ENCODE peak calls at places on chromosome 19, in eight cellular contexts. K is tibial nerve, G is Caco-2, E is iris pigment epithelial cell, A is HFFc6, T is neuronal stem cell, N is AG09309, F is progenitor cell of endocrine pancreas. D is an unnamed sample.
A peak's percentile ranks its signal among the peaks of the same experiment; 100 is the strongest.

GRCh38 chr19:35340431-35340830 is 7.3 kb upstream of the FFAR1 start:
- DNase-seq in K (no peak), N (no peak), A (no peak), F (no peak), E (no peak), T (no peak), G (no peak), D (no peak)

GRCh38 chr19:1526979-1527649 is 3.2 kb downstream of the PLK5 start:
- DNase-seq in A (no peak), E (no peak), K (no peak), F (no peak), T (no peak), G (no peak), N (no peak), D (no peak)

GRCh38 chr19:47492137-47492533 is 8.1 kb upstream of the KPTN start:
- DNase-seq in A (no peak), K (no peak), G (no peak), T (no peak), E (no peak), F (no peak), N (no peak), D (no peak)

GRCh38 chr19:35879770-35880317 is 11.5 kb downstream of the APLP1 start:
- DNase-seq in G (peak; percentile 95), T (peak; percentile 90), K (peak; percentile 88), E (peak; percentile 87), F (peak; percentile 84), A (peak; percentile 92), N (peak; percentile 53), D (peak; percentile 92)

GRCh38 chr19:44607049-44607448 is 6.3 kb upstream of the IGSF23 start:
- DNase-seq in F (no peak), T (no peak), K (no peak), E (peak; percentile 50), G (no peak), N (no peak), A (no peak), D (no peak)

GRCh38 chr19:33241530-33242101 is 16.0 kb upstream of the SLC7A10 start:
- DNase-seq in G (peak; percentile 60), F (no peak), E (no peak), T (no peak), A (no peak), K (no peak), N (no peak), D (peak; percentile 18)

GRCh38 chr19:13841339-13842293 is 35.3 kb upstream of the NANOS3 start:
- DNase-seq in F (no peak), G (no peak), N (no peak), A (peak; percentile 59), K (peak; percentile 42), T (no peak), E (no peak), D (peak; percentile 63)

GRCh38 chr19:18809149-18809978 is 18.3 kb upstream of the COMP start:
- DNase-seq in A (peak; percentile 76), E (peak; percentile 92), F (no peak), N (peak; percentile 82), G (no peak), T (no peak), K (peak; percentile 81), D (no peak)

GRCh38 chr19:1650627-1651009 is 1.8 kb downstream of the TCF3 start:
- DNase-seq in K (no peak), F (no peak), A (no peak), E (peak; percentile 28), T (peak; percentile 21), N (no peak), G (no peak), D (peak; percentile 50)

GRCh38 chr19:55549500-55550320 is 4.4 kb upstream of the SBK3 start:
- DNase-seq in N (peak; percentile 81), G (peak; percentile 80), F (no peak), E (peak; percentile 85), A (peak; percentile 90), T (peak; percentile 67), K (no peak), D (peak; percentile 80)

GRCh38 chr19:30669329-30670010 is 297.3 kb downstream of the ZNF536 start:
- DNase-seq in T (peak; percentile 73), F (peak; percentile 78), A (peak; percentile 18), E (peak; percentile 29), N (no peak), G (peak; percentile 67), K (peak; percentile 80), D (peak; percentile 67)

GRCh38 chr19:11781295-11782057 is 14.7 kb downstream of the ZNF441 start:
- DNase-seq in A (peak; percentile 15), E (no peak), F (no peak), T (no peak), K (no peak), N (no peak), G (no peak), D (no peak)

GRCh38 chr19:11736696-11737095 is 2.0 kb downstream of the ZNF823 start:
- DNase-seq in T (no peak), F (no peak), N (no peak), K (no peak), E (peak; percentile 27), A (peak; percentile 77), G (peak; percentile 3), D (no peak)

GRCh38 chr19:49883094-49883493 is 5.6 kb downstream of the TBC1D17 start:
- DNase-seq in F (no peak), K (no peak), E (no peak), T (no peak), G (no peak), A (no peak), N (no peak), D (no peak)

GRCh38 chr19:39423258-39424086 is 11.0 kb downstream of the PLEKHG2 start:
- DNase-seq in G (no peak), E (no peak), F (no peak), T (no peak), K (no peak), N (no peak), A (no peak), D (no peak)

GRCh38 chr19:48606463-48607358 is at the start of gene SPACA4:
- DNase-seq in K (no peak), E (no peak), G (no peak), N (no peak), F (no peak), A (no peak), T (no peak), D (no peak)

D was measured in astrocyte of the hippocampus.